ENCODE peak calls at places on chromosomes 5 and 9, in four cellular contexts. Y, F, N and C are unnamed samples.
A peak's percentile ranks its signal among the peaks of the same experiment; 100 is the strongest.

GRCh38 chr5:55821731-55822512 is 29.2 kb upstream of the IL31RA start:
- DNase-seq in Y (no peak), F (no peak), N (no peak), C (no peak)

GRCh38 chr5:175873090-175873454 is 1.7 kb downstream of the CPLX2 start:
- DNase-seq in Y (peak; percentile 47), F (no peak), N (no peak), C (no peak)

GRCh38 chr5:142453801-142454381 is 129.1 kb upstream of the SPRY4 start:
- DNase-seq in Y (no peak), F (no peak), N (no peak), C (no peak)

GRCh38 chr5:37375091-37375490 is 4.0 kb upstream of the WDR70 start:
- DNase-seq in Y (no peak), F (no peak), N (no peak), C (no peak)

GRCh38 chr9:94885854-94886447 is 159.5 kb downstream of the AOPEP start:
- DNase-seq in Y (no peak), F (no peak), N (no peak), C (no peak)

GRCh38 chr9:9061599-9061998 is 1262.0 kb upstream of the DMAC1 start:
- DNase-seq in Y (no peak), F (no peak), N (no peak), C (no peak)

GRCh38 chr5:1540166-1540565 is 16.4 kb upstream of the LPCAT1 start:
- DNase-seq in Y (no peak), F (no peak), N (peak; percentile 12), C (no peak)

GRCh38 chr5:78597068-78597857 is 51.3 kb downstream of the LHFPL2 start:
- DNase-seq in Y (no peak), F (no peak), N (no peak), C (peak; percentile 49)

GRCh38 chr9:113492343-113493079 is 29.0 kb downstream of the RGS3 start:
- DNase-seq in Y (no peak), F (no peak), N (no peak), C (no peak)

GRCh38 chr5:167451091-167451490 is 840.4 kb upstream of the WWC1 start:
- DNase-seq in Y (no peak), F (no peak), N (no peak), C (no peak)

GRCh38 chr5:79982136-79982535 is 8.9 kb downstream of the MTX3 start:
- DNase-seq in Y (no peak), F (no peak), N (no peak), C (no peak)

GRCh38 chr5:115136294-115136693 is 33.4 kb downstream of the TRIM36 start:
- DNase-seq in Y (no peak), F (no peak), N (no peak), C (no peak)

GRCh38 chr9:117682955-117683710 is 21.1 kb upstream of the TLR4 start:
- DNase-seq in Y (no peak), F (no peak), N (no peak), C (no peak)

GRCh38 chr5:129115680-129116079 is 21.1 kb downstream of the ISOC1 start:
- DNase-seq in Y (no peak), F (no peak), N (no peak), C (no peak)

GRCh38 chr9:126893079-126893478 is 21.5 kb upstream of the RALGPS1 start:
- DNase-seq in Y (no peak), F (no peak), N (no peak), C (no peak)

GRCh38 chr5:134851307-134851923 is 5.6 kb downstream of the C5orf24 start:
- DNase-seq in Y (no peak), F (no peak), N (no peak), C (no peak)

GRCh38 chr5:490116-491094 is 33.8 kb downstream of the SLC9A3 start:
- DNase-seq in Y (no peak), F (no peak), N (no peak), C (no peak)

GRCh38 chr5:73722224-73722623 is 96.2 kb downstream of the ARHGEF28 start:
- DNase-seq in Y (no peak), F (no peak), N (no peak), C (no peak)

GRCh38 chr5:91925249-91925648 is 542.1 kb upstream of the ARRDC3 start:
- DNase-seq in Y (no peak), F (no peak), N (no peak), C (no peak)

GRCh38 chr5:102590467-102590866 is 91.7 kb upstream of the SLCO6A1 start:
- DNase-seq in Y (no peak), F (no peak), N (no peak), C (no peak)

GRCh38 chr5:8188874-8189588 is 320.1 kb downstream of the MTRR start:
- DNase-seq in Y (no peak), F (no peak), N (no peak), C (no peak)

GRCh38 chr5:97355775-97356174 is 172.7 kb upstream of the RIOK2 start:
- DNase-seq in Y (no peak), F (no peak), N (no peak), C (no peak)

GRCh38 chr5:159444441-159445082 is 114.3 kb upstream of the IL12B start:
- DNase-seq in Y (no peak), F (no peak), N (no peak), C (no peak)

GRCh38 chr5:88000877-88001276 is 267.8 kb downstream of the TMEM161B start:
- DNase-seq in Y (no peak), F (no peak), N (no peak), C (no peak)

GRCh38 chr9:24293391-24293790 is 252.3 kb downstream of the IZUMO3 start:
- DNase-seq in Y (no peak), F (no peak), N (no peak), C (no peak)

GRCh38 chr5:132266031-132266835 is 8.7 kb downstream of the PDLIM4 start:
- DNase-seq in Y (no peak), F (no peak), N (no peak), C (no peak)

GRCh38 chr9:128006360-128007024 is 25.7 kb upstream of the EEIG1 start:
- DNase-seq in Y (no peak), F (no peak), N (no peak), C (no peak)

GRCh38 chr5:68027519-68027918 is 188.0 kb upstream of the PIK3R1 start:
- DNase-seq in Y (no peak), F (no peak), N (no peak), C (no peak)

GRCh38 chr5:2755811-2756210 is 4.3 kb upstream of the IRX2 start:
- DNase-seq in Y (no peak), F (no peak), N (no peak), C (no peak)

DNA sequence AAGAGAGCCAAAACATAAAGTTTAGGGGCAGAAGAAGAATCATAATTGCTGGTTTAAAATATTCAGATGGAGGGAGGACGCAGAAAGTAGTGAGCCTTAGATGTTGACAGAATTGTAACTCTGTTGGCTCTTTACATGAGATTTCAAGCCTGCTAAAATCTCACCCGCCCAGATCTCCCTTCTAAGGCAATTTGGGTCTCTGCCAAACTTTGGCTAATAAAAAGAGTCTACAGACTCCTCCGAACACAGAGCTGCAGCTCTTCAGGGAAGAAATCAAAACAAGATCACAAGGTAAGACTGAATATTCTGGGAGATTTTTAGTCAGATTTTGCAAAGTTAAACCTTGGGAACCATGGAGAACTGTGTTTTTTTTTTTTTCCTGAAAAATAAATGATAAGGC is at the start of gene IL33:
- DNase-seq in Y (no peak), F (no peak), N (no peak), C (no peak)
- H3K27ac ChIP-seq in Y (no peak within 1 kb of the TSS), F (peak within 1 kb of the TSS; percentile 70), N (no peak within 1 kb of the TSS), C (no peak within 1 kb of the TSS)

GRCh38 chr5:71907001-71907564 is 188.0 kb downstream of the CARTPT start:
- DNase-seq in Y (no peak), F (no peak), N (no peak), C (no peak)

GRCh38 chr5:71907589-71908145 is 188.6 kb downstream of the CARTPT start:
- DNase-seq in Y (no peak), F (no peak), N (no peak), C (no peak)

GRCh38 chr5:71903826-71904225 is 184.8 kb downstream of the CARTPT start:
- DNase-seq in Y (no peak), F (no peak), N (no peak), C (no peak)

GRCh38 chr5:71904852-71905251 is 185.8 kb downstream of the CARTPT start:
- DNase-seq in Y (no peak), F (no peak), N (no peak), C (no peak)

DNA sequence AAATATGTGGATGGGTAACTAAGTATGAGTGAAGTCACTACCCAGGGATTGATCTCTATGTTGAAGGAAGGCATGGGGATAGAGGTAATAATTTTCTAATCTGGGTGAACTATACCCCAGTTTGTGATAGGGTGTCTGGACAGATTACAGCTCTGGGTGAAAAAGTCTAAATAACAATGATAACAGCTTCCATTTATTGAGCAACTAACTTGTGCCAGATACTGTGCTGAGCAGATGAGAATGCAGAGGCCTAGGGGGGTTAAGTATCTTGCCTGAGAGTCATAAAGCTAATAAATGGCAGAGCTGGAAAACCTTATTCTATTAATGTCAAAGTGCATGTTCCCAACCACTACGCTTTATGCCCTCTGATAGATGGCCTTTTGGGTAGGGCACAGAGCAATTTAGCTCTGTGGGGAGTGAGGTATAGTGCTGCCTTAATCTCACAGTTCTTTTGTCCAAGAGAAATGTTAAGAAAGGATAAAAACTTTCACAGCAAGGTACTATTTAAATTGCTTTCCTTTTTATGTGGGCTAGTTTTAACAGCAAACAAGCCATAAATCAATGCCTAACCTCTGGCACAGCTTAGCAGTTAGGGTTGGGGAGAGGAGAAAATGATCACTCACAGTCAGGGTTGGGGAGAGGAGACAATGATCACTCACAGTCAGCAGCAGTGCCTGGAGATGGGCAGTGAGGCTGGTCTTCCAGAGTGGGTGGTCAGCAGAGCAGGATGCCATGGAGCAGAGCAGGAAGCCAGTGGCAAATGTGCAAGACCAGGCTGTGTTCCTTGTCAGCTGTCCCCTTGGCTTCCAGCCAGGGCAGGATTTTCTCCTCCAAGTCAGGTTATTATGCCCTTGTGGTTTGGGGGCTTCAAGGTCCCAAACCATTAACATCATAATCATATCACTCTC is 187.0 kb downstream of the CARTPT start:
- DNase-seq in Y (no peak), F (no peak), N (no peak), C (no peak)
- H3K27ac ChIP-seq in Y (no peak overlapping the region), F (no peak overlapping the region), N (no peak overlapping the region), C (no peak overlapping the region)

DNA sequence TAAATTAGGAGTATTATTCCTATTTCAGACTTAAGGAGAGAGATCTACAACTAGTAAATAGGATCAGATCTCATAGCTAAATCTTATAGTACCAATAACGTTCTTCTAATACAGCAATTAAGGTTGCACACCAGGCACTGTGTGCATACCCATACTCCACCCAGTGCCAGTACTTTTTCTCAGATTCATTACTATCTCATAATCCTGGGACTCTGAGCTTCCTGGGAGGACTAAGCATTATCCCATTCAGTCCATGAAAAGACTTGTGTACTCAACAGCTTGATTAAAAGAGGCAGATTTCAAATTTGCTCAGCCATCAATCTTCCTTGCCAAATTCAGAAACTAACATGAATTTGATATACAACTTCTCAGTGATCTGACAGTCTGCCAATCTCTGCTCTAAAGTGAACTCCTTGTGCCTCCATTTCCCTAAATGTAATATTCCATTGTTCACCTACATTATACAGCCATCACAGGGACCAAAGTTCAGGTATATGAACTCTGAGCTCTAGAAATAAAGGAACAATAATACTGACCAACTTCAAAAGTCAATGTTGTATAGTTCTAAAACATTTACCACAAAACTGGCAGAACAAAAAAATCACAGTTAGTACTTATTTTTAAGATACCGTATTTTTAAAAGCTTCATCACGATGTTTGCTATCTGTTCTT is 7.2 kb downstream of the STRBP start:
- DNase-seq in Y (no peak), F (no peak), N (no peak), C (no peak)
- H3K27ac ChIP-seq in Y (no peak overlapping the region), F (no peak overlapping the region), N (no peak overlapping the region), C (no peak overlapping the region)

DNA sequence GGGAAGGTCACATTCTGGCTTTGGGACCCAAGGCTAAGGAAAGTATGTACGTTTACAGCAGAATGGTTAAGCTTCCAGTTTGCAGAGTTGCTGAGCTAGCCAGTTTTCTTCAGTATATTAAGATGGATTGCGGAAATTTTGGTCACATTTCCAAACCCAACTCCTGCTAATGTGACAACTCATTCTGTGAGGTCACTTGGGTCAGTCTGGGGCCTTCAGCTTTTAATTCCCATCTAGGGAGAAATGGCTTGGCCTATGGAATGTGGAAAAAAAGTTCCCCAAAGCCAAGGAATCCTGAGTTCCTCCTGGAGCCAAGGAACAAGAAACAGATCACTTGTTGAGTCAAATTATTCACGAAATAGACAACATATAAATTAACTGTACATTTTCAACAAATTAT is 8.6 kb downstream of the KCNV2 start:
- DNase-seq in Y (no peak), F (no peak), N (no peak), C (no peak)
- H3K27ac ChIP-seq in Y (no peak overlapping the region), F (peak overlapping the region; percentile 44), N (no peak overlapping the region), C (no peak overlapping the region)